ENCODE peak calls at places on chromosomes 5 and 9, in six cellular contexts. X, Z, B, C, K and I are unnamed samples.

GRCh38 chr5:179422213-179422839 is 77.1 kb upstream of the ADAMTS2 start:
- DNase-seq in X (peak), Z (no peak), B (no peak), C (no peak), K (no peak), I (no peak)

GRCh38 chr5:157574456-157575095 is 999 bp downstream of the ADAM19 start:
- DNase-seq in X (peak), Z (no peak), B (no peak), C (no peak), K (peak), I (no peak)

GRCh38 chr5:142334548-142334947 is 9.7 kb upstream of the SPRY4 start:
- DNase-seq in X (no peak), Z (no peak), B (no peak), C (no peak), K (no peak), I (no peak)

GRCh38 chr5:55338810-55339243 is 31.0 kb downstream of the MTREX start:
- DNase-seq in X (no peak), Z (no peak), B (peak), C (no peak), K (no peak), I (no peak)

GRCh38 chr9:34686231-34686630 is 4.8 kb downstream of the CCL19 start:
- DNase-seq in X (no peak), Z (no peak), B (no peak), C (no peak), K (peak), I (no peak)

GRCh38 chr5:150614651-150615040 is 25.8 kb upstream of the SYNPO start:
- DNase-seq in X (no peak), Z (no peak), B (no peak), C (no peak), K (peak), I (no peak)

GRCh38 chr9:86598411-86599239 is 244.4 kb upstream of the TUT7 start:
- DNase-seq in X (peak), Z (no peak), B (no peak), C (no peak), K (peak), I (no peak)

GRCh38 chr5:375336-375920 is 53.9 kb downstream of the AHRR start:
- DNase-seq in X (peak), Z (no peak), B (no peak), C (no peak), K (no peak), I (no peak)

GRCh38 chr5:25405850-25406249 is 761.1 kb upstream of the CDH10 start:
- DNase-seq in X (no peak), Z (no peak), B (no peak), C (no peak), K (no peak), I (no peak)